ENCODE peak calls at places on chromosomes 1 and 21, in five cellular contexts. H is left cardiac atrium, Y is tibial artery, N is body of pancreas, Z is heart left ventricle. W is an unnamed sample.

GRCh38 chr1:160429125-160429551 is 28.8 kb downstream of the VANGL2 start:
- DNase-seq in N (no peak), H (no peak), Y (no peak), Z (no peak), W (no peak)

GRCh38 chr1:12572506-12572905 is 45.5 kb downstream of the DHRS3 start:
- DNase-seq in H (no peak), Z (peak), N (no peak), Y (no peak), W (no peak)

GRCh38 chr1:173267453-173267945 is 60.4 kb upstream of the TNFSF4 start:
- DNase-seq in Z (no peak), H (no peak), N (no peak), Y (no peak), W (peak)

GRCh38 chr21:46572850-46573249 is 32.0 kb downstream of the S100B start:
- DNase-seq in N (no peak), H (no peak), Z (no peak), Y (no peak), W (no peak)

GRCh38 chr21:43300496-43301423 is 126.2 kb downstream of the SIK1 start:
- DNase-seq in H (peak), Y (no peak), Z (peak), N (no peak), W (no peak)

GRCh38 chr1:208065862-208066261 is 154.9 kb upstream of the CD34 start:
- DNase-seq in N (no peak), Y (peak), Z (no peak), H (no peak), W (no peak)

GRCh38 chr1:25030674-25031589 is 100.9 kb upstream of the RUNX3 start:
- DNase-seq in Y (no peak), N (no peak), H (no peak), Z (peak), W (no peak)

GRCh38 chr1:210645582-210646257 is 317.0 kb downstream of the HHAT start:
- DNase-seq in H (no peak), N (no peak), Z (no peak), Y (no peak), W (no peak)

GRCh38 chr1:160108888-160109662 is 6.5 kb upstream of the ATP1A2 start:
- DNase-seq in Y (no peak), N (peak), H (no peak), Z (no peak), W (peak)

GRCh38 chr1:30774550-30775432 is 17.2 kb upstream of the LAPTM5 start:
- DNase-seq in Z (no peak), Y (no peak), N (no peak), H (no peak), W (no peak)

GRCh38 chr1:94124538-94124937 is 3.6 kb upstream of the ABCA4 start:
- DNase-seq in Z (no peak), H (no peak), N (no peak), Y (no peak), W (no peak)

GRCh38 chr1:211359876-211360275 is 33.2 kb downstream of the TRAF5 start:
- DNase-seq in Z (no peak), Y (no peak), H (no peak), N (no peak), W (no peak)

GRCh38 chr1:222919478-222919865 is 104.6 kb downstream of the DISP1 start:
- DNase-seq in N (no peak), Y (no peak), H (no peak), Z (no peak), W (no peak)

GRCh38 chr1:2554621-2555387 is 1.4 kb upstream of the TNFRSF14 start:
- DNase-seq in N (no peak), H (no peak), Y (no peak), Z (no peak), W (peak)

GRCh38 chr1:228472655-228473054 is 14.5 kb upstream of the RNF187 start:
- DNase-seq in N (no peak), Y (no peak), H (no peak), Z (no peak), W (no peak)

GRCh38 chr1:40789342-40789598 is 5.7 kb downstream of the KCNQ4 start:
- DNase-seq in Y (no peak), N (no peak), H (no peak), Z (no peak), W (no peak)

GRCh38 chr1:178633068-178633467 is 92.0 kb upstream of the RALGPS2 start:
- DNase-seq in N (no peak), H (no peak), Z (no peak), Y (no peak), W (no peak)

GRCh38 chr1:188937965-188938551 is 1539.6 kb downstream of the BRINP3 start:
- DNase-seq in Y (no peak), Z (no peak), H (no peak), N (no peak), W (peak)